ENCODE peak calls at places on chromosomes 4 and X, in eight cellular contexts. U is endothelial cell of umbilical vein, X is H9, A is fibroblast of lung, B is HCT116, V is IMR-90, L is GM23248, J is Karpas-422. E is an unnamed sample.

GRCh38 chr4:154626793-154627484 is 14.5 kb upstream of the FGG start:
- DNase-seq in U (peak), X (peak), A (peak), B (peak), V (peak), L (peak), J (peak), E (peak)

GRCh38 chrX:23904096-23904495 is 3.6 kb downstream of the APOO start:
- DNase-seq in U (peak), X (peak), A (peak), B (no peak), V (peak), L (no peak), J (peak), E (peak)

GRCh38 chr4:71380721-71381120 is 41.9 kb downstream of the SLC4A4 start:
- DNase-seq in U (no peak), X (no peak), A (peak), B (no peak), V (peak), L (peak), J (no peak), E (peak)

GRCh38 chrX:16930392-16930791 is 16.1 kb upstream of the REPS2 start:
- DNase-seq in U (no peak), X (no peak), A (no peak), B (no peak), V (no peak), L (no peak), J (no peak), E (no peak)

GRCh38 chr4:174181827-174182226 is 101.6 kb downstream of the FBXO8 start:
- DNase-seq in U (no peak), X (no peak), A (no peak), B (no peak), V (no peak), L (no peak), J (no peak), E (no peak)

GRCh38 chr4:120918092-120918491 is 4.4 kb downstream of the PRDM5 start:
- DNase-seq in U (peak), X (no peak), A (no peak), B (no peak), V (no peak), L (no peak), J (no peak), E (no peak)

GRCh38 chr4:187619319-187619718 is 376.3 kb upstream of the ZFP42 start:
- DNase-seq in U (no peak), X (no peak), A (no peak), B (no peak), V (no peak), L (no peak), J (no peak), E (no peak)

GRCh38 chr4:168751263-168752225 is 254.7 kb downstream of the PALLD start:
- DNase-seq in U (no peak), X (no peak), A (peak), B (no peak), V (peak), L (peak), J (no peak), E (no peak)

GRCh38 chrX:31702208-31702607 is 630.4 kb upstream of the FTHL17 start:
- DNase-seq in U (no peak), X (no peak), A (peak), B (no peak), V (no peak), L (no peak), J (no peak), E (no peak)

GRCh38 chr4:104487105-104487504 is 7.6 kb downstream of the CXXC4 start:
- DNase-seq in U (no peak), X (no peak), A (peak), B (no peak), V (no peak), L (no peak), J (no peak), E (no peak)

GRCh38 chr4:142278663-142279062 is 567.4 kb downstream of the INPP4B start:
- DNase-seq in U (no peak), X (no peak), A (no peak), B (no peak), V (no peak), L (no peak), J (no peak), E (peak)

GRCh38 chr4:7338876-7339623 is 95.7 kb downstream of the PSAPL1 start:
- DNase-seq in U (no peak), X (no peak), A (no peak), B (no peak), V (no peak), L (no peak), J (no peak), E (no peak)

GRCh38 chr4:98663226-98664006 is 5.0 kb upstream of the TSPAN5 start:
- DNase-seq in U (no peak), X (no peak), A (no peak), B (no peak), V (no peak), L (no peak), J (no peak), E (peak)

GRCh38 chrX:38939067-38939466 is 137.8 kb downstream of the MID1IP1 start:
- DNase-seq in U (no peak), X (no peak), A (peak), B (no peak), V (peak), L (peak), J (no peak), E (no peak)

GRCh38 chrX:55201930-55202579 is 18.1 kb upstream of the PAGE5 start:
- DNase-seq in U (no peak), X (no peak), A (no peak), B (no peak), V (no peak), L (peak), J (no peak), E (peak)

GRCh38 chrX:65601126-65601525 is 66.3 kb upstream of the MSN start:
- DNase-seq in U (no peak), X (no peak), A (no peak), B (no peak), V (no peak), L (no peak), J (no peak), E (no peak)

GRCh38 chr4:81638698-81639097 is 167.0 kb upstream of the RASGEF1B start:
- DNase-seq in U (no peak), X (no peak), A (no peak), B (no peak), V (no peak), L (no peak), J (no peak), E (no peak)

GRCh38 chrX:41824551-41824950 is 98.8 kb downstream of the CASK start:
- DNase-seq in U (peak), X (no peak), A (peak), B (peak), V (peak), L (peak), J (no peak), E (peak)

GRCh38 chr4:165875446-165875845 is 2.4 kb downstream of the TLL1 start:
- DNase-seq in U (no peak), X (no peak), A (no peak), B (no peak), V (no peak), L (no peak), J (no peak), E (no peak)

GRCh38 chr4:173333658-173334084 is 487 bp downstream of the HMGB2 start:
- DNase-seq in U (no peak), X (peak), A (peak), B (no peak), V (peak), L (peak), J (peak), E (peak)

GRCh38 chr4:138802499-138802898 is 213.1 kb upstream of the NOCT start:
- DNase-seq in U (no peak), X (no peak), A (no peak), B (no peak), V (peak), L (no peak), J (no peak), E (peak)

GRCh38 chr4:110510955-110511544 is 35.1 kb downstream of the ENPEP start:
- DNase-seq in U (peak), X (no peak), A (peak), B (peak), V (peak), L (peak), J (peak), E (peak)

GRCh38 chr4:133581971-133582619 is 433.0 kb downstream of the PCDH10 start:
- DNase-seq in U (no peak), X (no peak), A (peak), B (no peak), V (no peak), L (no peak), J (no peak), E (no peak)

DNA sequence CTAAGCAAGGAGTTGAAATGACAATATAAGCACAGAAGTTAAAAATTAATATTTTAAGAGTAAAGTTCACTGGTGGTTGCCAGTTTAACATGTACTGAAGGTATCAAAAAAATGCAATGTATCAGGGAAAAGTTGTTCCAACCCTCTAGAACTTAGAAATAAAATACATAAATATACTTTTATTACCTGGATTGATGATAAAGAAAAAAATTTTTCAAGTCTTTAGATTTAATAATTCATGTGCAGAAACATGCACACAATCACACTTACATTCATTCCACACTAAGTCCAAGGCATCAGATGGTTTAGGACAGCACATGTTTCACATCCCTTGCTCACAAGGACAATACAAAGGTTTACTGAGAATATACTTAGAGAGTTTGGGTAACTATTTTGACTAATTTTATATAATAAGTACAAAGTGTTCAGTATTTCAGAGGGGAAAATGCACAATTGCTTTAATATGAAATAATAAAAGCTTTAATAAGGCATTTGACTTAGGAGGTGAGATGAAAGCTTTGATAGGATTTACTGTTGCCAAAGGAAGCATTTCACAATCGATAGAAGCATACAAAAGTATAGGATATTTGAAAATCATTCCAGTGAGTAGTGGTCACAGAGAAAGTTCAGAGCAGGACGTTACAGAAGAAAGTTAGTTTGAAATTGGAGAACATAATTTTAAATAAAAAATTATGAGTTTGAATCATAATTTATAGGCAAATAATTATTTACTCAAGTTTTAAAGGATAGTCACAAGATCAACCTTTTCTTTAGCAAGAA is 392 bp upstream of the UGT2A3 start:
- DNase-seq in U (no peak), X (no peak), A (no peak), B (no peak), V (no peak), L (no peak), J (no peak), E (no peak)
- H3K4me2 ChIP-seq in U (no peak), X (no peak), A (no peak), B (no peak), V (no peak), L (no peak), J (no peak), E (no peak)

GRCh38 chr4:150316332-150317205 is 238.3 kb downstream of the DCLK2 start:
- DNase-seq in U (no peak), X (no peak), A (no peak), B (no peak), V (peak), L (peak), J (peak), E (no peak)

GRCh38 chr4:150321113-150321512 is 242.9 kb downstream of the DCLK2 start:
- DNase-seq in U (no peak), X (no peak), A (no peak), B (no peak), V (no peak), L (no peak), J (no peak), E (no peak)

GRCh38 chr4:150318527-150318926 is 240.3 kb downstream of the DCLK2 start:
- DNase-seq in U (no peak), X (no peak), A (no peak), B (no peak), V (no peak), L (no peak), J (no peak), E (no peak)

GRCh38 chr4:150315691-150316090 is 237.4 kb downstream of the DCLK2 start:
- DNase-seq in U (no peak), X (no peak), A (no peak), B (no peak), V (no peak), L (no peak), J (no peak), E (no peak)

GRCh38 chr4:150318971-150319370 is 240.7 kb downstream of the DCLK2 start:
- DNase-seq in U (no peak), X (no peak), A (no peak), B (no peak), V (no peak), L (no peak), J (no peak), E (no peak)
- H3K4me2 ChIP-seq in U (no peak), X (no peak), A (no peak), B (no peak), V (no peak), L (no peak), J (no peak), E (no peak)

DNA sequence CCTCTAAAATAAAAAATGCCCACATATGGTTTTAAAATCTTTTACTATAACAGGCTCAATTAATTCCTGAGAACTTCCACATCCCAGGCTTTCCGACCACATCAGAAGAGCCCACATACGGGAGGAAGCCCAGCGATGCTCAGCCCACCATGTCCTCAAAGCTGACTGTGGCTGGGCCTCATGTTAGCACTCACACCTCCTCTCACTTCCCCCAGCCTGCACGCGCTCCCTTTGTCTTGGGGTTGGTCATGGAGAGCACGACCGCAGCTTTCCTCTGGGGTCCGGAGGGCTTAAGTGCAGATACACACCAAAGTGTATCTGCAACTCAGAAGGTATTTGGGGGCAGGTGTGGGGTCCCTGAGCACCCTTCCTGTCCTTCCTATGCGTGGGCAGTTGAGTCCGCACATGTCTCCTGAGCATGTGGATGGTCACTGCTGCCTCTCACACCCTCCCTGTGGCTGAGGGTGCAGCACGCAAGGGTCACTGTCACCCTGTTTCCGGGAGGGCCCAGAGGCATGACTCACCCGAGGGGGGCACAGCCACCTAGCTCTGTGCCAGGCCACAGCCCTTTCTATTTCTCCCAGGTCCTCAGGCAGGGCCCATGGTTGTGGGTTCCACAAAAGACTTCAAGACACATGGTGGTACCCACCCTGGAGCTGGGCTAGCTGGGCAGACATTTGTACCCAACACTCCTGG is 21.2 kb downstream of the WDR1 start:
- DNase-seq in U (no peak), X (no peak), A (no peak), B (no peak), V (no peak), L (peak), J (no peak), E (peak)
- H3K4me2 ChIP-seq in U (no peak), X (no peak), A (peak), B (peak), V (peak), L (peak), J (no peak), E (peak)

DNA sequence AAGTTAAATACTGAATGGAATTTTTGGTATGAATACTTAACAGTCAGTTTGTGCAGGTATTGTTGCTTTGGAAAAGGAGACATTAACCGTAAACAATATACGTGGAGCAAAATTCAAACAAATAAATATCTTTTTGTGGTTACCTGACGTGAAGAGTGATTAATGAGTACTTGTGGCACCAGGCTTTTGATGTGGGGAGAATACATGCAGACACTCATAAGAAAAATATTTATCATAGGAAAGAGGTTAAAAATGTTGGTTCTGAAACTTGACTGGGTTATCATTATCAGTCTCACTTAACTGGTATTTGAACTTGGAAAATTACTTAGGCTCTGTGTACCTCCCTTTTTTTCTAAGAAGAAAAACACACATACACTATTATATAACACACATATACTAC is 136.4 kb upstream of the NDST4 start:
- DNase-seq in U (no peak), X (no peak), A (peak), B (peak), V (no peak), L (no peak), J (no peak), E (peak)
- H3K4me2 ChIP-seq in U (no peak), X (no peak), A (no peak), B (peak), V (no peak), L (no peak), J (no peak), E (no peak)

DNA sequence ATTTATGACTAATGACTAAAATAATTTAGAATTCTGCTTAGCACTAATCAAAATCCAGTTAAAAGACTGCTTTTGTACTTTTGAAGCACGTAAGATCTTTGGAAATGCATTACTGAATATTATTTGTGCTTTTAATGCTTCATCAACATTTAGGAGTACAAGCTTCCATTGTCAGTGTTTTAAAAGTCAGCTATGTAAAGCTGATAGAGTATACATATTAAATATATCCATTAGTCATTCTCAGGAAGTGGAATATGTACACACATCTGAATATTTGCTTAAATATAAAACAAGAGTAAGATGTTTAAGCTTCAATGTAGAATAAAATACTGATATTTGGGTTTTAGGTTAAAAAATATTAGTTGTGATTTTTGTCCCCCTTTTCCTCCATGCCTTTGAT is 54.1 kb downstream of the ANK2 start:
- DNase-seq in U (no peak), X (no peak), A (no peak), B (no peak), V (no peak), L (no peak), J (no peak), E (peak)
- H3K4me2 ChIP-seq in U (no peak), X (no peak), A (no peak), B (no peak), V (no peak), L (no peak), J (no peak), E (no peak)

GRCh38 chr4:159779716-159780115 is 676.8 kb downstream of the RAPGEF2 start:
- DNase-seq in U (no peak), X (no peak), A (peak), B (no peak), V (no peak), L (no peak), J (no peak), E (no peak)

GRCh38 chr4:159778298-159778697 is 675.4 kb downstream of the RAPGEF2 start:
- DNase-seq in U (no peak), X (no peak), A (no peak), B (no peak), V (no peak), L (no peak), J (no peak), E (no peak)

GRCh38 chr4:159776915-159777314 is 674.0 kb downstream of the RAPGEF2 start:
- DNase-seq in U (no peak), X (no peak), A (no peak), B (no peak), V (no peak), L (no peak), J (no peak), E (no peak)

GRCh38 chr4:159780196-159780922 is 677.5 kb downstream of the RAPGEF2 start:
- DNase-seq in U (no peak), X (no peak), A (no peak), B (no peak), V (no peak), L (no peak), J (no peak), E (no peak)

GRCh38 chr4:159777689-159778088 is 674.8 kb downstream of the RAPGEF2 start:
- DNase-seq in U (no peak), X (no peak), A (no peak), B (no peak), V (no peak), L (no peak), J (no peak), E (no peak)
- H3K4me2 ChIP-seq in U (no peak), X (no peak), A (no peak), B (no peak), V (no peak), L (no peak), J (no peak), E (no peak)

DNA sequence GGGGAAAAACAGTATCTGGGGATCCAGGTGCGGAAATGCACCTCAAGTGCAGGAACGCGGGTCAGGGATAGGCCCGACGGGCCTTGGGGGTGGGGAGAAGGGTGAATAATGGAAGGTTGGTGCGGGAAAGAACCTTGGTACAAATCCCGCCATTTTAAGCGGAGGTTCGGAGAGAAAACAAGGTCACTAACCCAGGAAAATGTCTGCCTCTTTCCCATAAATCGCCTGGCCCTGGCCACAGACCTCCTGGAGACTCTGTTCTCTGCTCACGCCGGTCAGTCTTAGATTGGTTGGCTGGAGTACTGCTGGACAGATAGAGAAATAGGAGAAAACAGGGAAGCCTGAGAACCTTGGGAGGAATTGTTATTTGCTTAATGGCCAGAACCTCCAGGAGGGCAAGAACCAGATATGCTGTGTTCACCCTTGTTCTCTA is 897 bp upstream of the FBXL5 start:
- DNase-seq in U (peak), X (peak), A (peak), B (no peak), V (no peak), L (no peak), J (no peak), E (no peak)
- H3K4me2 ChIP-seq in U (peak), X (peak), A (peak), B (peak), V (peak), L (peak), J (peak), E (peak)

DNA sequence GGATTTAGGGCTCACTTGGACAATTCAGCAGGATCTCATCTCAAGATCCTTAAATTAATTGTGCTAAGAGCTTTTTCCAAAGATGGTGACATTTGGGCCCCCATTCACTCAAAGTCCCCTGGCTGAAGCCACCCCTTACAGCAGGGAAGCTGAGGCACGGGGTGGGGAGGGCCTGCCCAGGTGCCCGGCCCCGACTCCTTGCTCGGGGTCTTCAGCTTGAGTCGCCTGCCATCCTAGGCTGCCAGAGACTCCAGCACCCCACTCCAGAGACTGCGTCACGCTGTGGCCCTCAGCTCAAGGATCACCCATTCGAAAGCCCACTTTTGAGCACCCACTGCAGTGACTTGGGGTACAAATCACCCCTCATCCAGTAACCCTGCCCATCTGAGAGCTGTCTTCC is 39.2 kb upstream of the GPR78 start:
- DNase-seq in U (no peak), X (no peak), A (no peak), B (no peak), V (no peak), L (no peak), J (no peak), E (no peak)
- H3K4me2 ChIP-seq in U (no peak), X (no peak), A (no peak), B (no peak), V (no peak), L (no peak), J (no peak), E (no peak)

E was measured in PC-3.